ENCODE peak calls at places on chromosomes 16 and 17, in six cellular contexts. I is ascending aorta, R is AG09309, E is breast epithelium, V is upper lobe of right lung, W is heart left ventricle. O is an unnamed sample.
A peak's percentile ranks its signal among the peaks of the same experiment; 100 is the strongest.

GRCh38 chr17:75832164-75832651 is 12.0 kb downstream of the UNC13D start:
- DNase-seq in I (no peak), R (peak; percentile 59), E (no peak), V (peak; percentile 67), W (no peak), O (no peak)

GRCh38 chr16:50462793-50463507 is 85.2 kb upstream of the NKD1 start:
- DNase-seq in I (peak; percentile 49), R (no peak), E (peak; percentile 6), V (peak; percentile 29), W (no peak), O (no peak)

GRCh38 chr17:50009282-50009681 is 14.3 kb upstream of the DLX3 start:
- DNase-seq in I (no peak), R (no peak), E (no peak), V (no peak), W (no peak), O (no peak)

GRCh38 chr16:73049051-73049910 is 1.4 kb upstream of the ZFHX3 start:
- DNase-seq in I (no peak), R (no peak), E (no peak), V (no peak), W (no peak), O (no peak)

GRCh38 chr17:35566955-35567354 is 6.3 kb upstream of the SLFN14 start:
- DNase-seq in I (no peak), R (no peak), E (no peak), V (no peak), W (no peak), O (no peak)

GRCh38 chr17:61574542-61575351 is 16.3 kb downstream of the NACA2 start:
- DNase-seq in I (no peak), R (no peak), E (no peak), V (no peak), W (no peak), O (peak; percentile 27)

GRCh38 chr16:86519649-86520316 is 9.5 kb downstream of the FOXF1 start:
- DNase-seq in I (no peak), R (no peak), E (no peak), V (peak; percentile 78), W (peak; percentile 57), O (peak; percentile 81)

GRCh38 chr16:86761117-86761971 is 183.0 kb downstream of the FOXL1 start:
- DNase-seq in I (peak; percentile 81), R (no peak), E (no peak), V (no peak), W (peak; percentile 57), O (peak; percentile 84)

GRCh38 chr17:77324227-77324626 is 183.5 kb downstream of the SEC14L1 start:
- DNase-seq in I (peak; percentile 61), R (no peak), E (peak; percentile 3), V (peak; percentile 53), W (peak; percentile 16), O (no peak)

GRCh38 chr16:82072313-82072712 is 37.3 kb downstream of the HSD17B2 start:
- DNase-seq in I (no peak), R (no peak), E (no peak), V (no peak), W (no peak), O (no peak)

GRCh38 chr16:31005350-31006085 is 4.9 kb downstream of the STX1B start:
- DNase-seq in I (no peak), R (no peak), E (no peak), V (no peak), W (no peak), O (no peak)

GRCh38 chr16:24908716-24909115 is 63.0 kb downstream of the SLC5A11 start:
- DNase-seq in I (no peak), R (no peak), E (no peak), V (no peak), W (no peak), O (no peak)

GRCh38 chr17:58401287-58401686 is 16.0 kb downstream of the RNF43 start:
- DNase-seq in I (no peak), R (no peak), E (no peak), V (no peak), W (no peak), O (no peak)

GRCh38 chr16:27404163-27404823 is 2.3 kb downstream of the IL21R start:
- DNase-seq in I (no peak), R (no peak), E (no peak), V (no peak), W (no peak), O (no peak)

GRCh38 chr16:53126390-53126789 is 71.6 kb downstream of the CHD9 start:
- DNase-seq in I (no peak), R (no peak), E (no peak), V (no peak), W (no peak), O (no peak)

GRCh38 chr16:84841787-84842300 is 22.1 kb downstream of the CRISPLD2 start:
- DNase-seq in I (no peak), R (no peak), E (peak; percentile 80), V (peak; percentile 89), W (no peak), O (no peak)

GRCh38 chr16:67269766-67270165 is 9.6 kb upstream of the PLEKHG4 start:
- DNase-seq in I (no peak), R (no peak), E (no peak), V (no peak), W (no peak), O (no peak)

GRCh38 chr17:34637548-34638525 is 58.5 kb downstream of the TMEM132E start:
- DNase-seq in I (peak; percentile 68), R (peak; percentile 25), E (peak; percentile 72), V (peak; percentile 88), W (peak; percentile 72), O (peak; percentile 86)

GRCh38 chr16:49855280-49855821 is 561 bp downstream of the ZNF423 start:
- DNase-seq in I (peak; percentile 89), R (no peak), E (peak; percentile 85), V (peak; percentile 93), W (peak; percentile 91), O (peak; percentile 89)

GRCh38 chr16:15925631-15926030 is 23.8 kb upstream of the ABCC1 start:
- DNase-seq in I (no peak), R (no peak), E (no peak), V (peak; percentile 32), W (no peak), O (no peak)

GRCh38 chr16:58493756-58494431 is 6.0 kb upstream of the NDRG4 start:
- DNase-seq in I (no peak), R (no peak), E (no peak), V (peak; percentile 38), W (no peak), O (no peak)

GRCh38 chr16:25108054-25108453 is 3.5 kb upstream of the LCMT1 start:
- DNase-seq in I (no peak), R (no peak), E (no peak), V (no peak), W (no peak), O (no peak)

GRCh38 chr17:4187076-4187475 is 44.1 kb downstream of the CYB5D2 start:
- DNase-seq in I (no peak), R (no peak), E (no peak), V (no peak), W (no peak), O (no peak)

GRCh38 chr16:84043486-84044107 is 1.0 kb upstream of the SLC38A8 start:
- DNase-seq in I (no peak), R (no peak), E (no peak), V (peak; percentile 21), W (no peak), O (no peak)

GRCh38 chr17:80877095-80877828 is 114.4 kb upstream of the CHMP6 start:
- DNase-seq in I (no peak), R (no peak), E (peak; percentile 34), V (no peak), W (no peak), O (no peak)

GRCh38 chr17:68398731-68399637 is 58.3 kb downstream of the WIPI1 start:
- DNase-seq in I (no peak), R (no peak), E (no peak), V (peak; percentile 72), W (peak; percentile 67), O (peak; percentile 62)

GRCh38 chr17:17849147-17849820 is 12.5 kb upstream of the SREBF1 start:
- DNase-seq in I (peak; percentile 88), R (no peak), E (no peak), V (peak; percentile 92), W (peak; percentile 54), O (no peak)

GRCh38 chr16:85947511-85948509 is 48.8 kb downstream of the IRF8 start:
- DNase-seq in I (no peak), R (no peak), E (no peak), V (no peak), W (no peak), O (no peak)

GRCh38 chr16:75372236-75372856 is 61.0 kb downstream of the CFDP1 start:
- DNase-seq in I (no peak), R (no peak), E (no peak), V (no peak), W (no peak), O (no peak)

GRCh38 chr17:80259642-80260535 is 763 bp upstream of the RNF213 start:
- DNase-seq in I (peak; percentile 84), R (no peak), E (no peak), V (peak; percentile 90), W (peak; percentile 81), O (peak; percentile 85)

GRCh38 chr17:56176101-56176500 is 22.8 kb downstream of the ANKFN1 start:
- DNase-seq in I (no peak), R (peak; percentile 38), E (no peak), V (no peak), W (no peak), O (no peak)

GRCh38 chr17:6749519-6749918 is 6.3 kb upstream of the XAF1 start:
- DNase-seq in I (no peak), R (no peak), E (no peak), V (no peak), W (no peak), O (no peak)
- TF ChIP-seq CTCF in I (no peak), R (no peak), E (no peak), V (no peak), W (no peak), O (no peak)

GRCh38 chr17:819251-819650 is 37.1 kb downstream of the MRM3 start:
- DNase-seq in I (no peak), R (no peak), E (no peak), V (no peak), W (no peak), O (no peak)

GRCh38 chr17:812638-813204 is 30.6 kb downstream of the MRM3 start:
- DNase-seq in I (no peak), R (no peak), E (no peak), V (no peak), W (no peak), O (no peak)

GRCh38 chr17:814371-814770 is 32.2 kb downstream of the MRM3 start:
- DNase-seq in I (no peak), R (no peak), E (no peak), V (no peak), W (no peak), O (no peak)
- TF ChIP-seq CTCF in I (no peak), R (no peak), E (no peak), V (no peak), W (no peak), O (no peak)

GRCh38 chr17:28549274-28550132 is 2.9 kb downstream of the UNC119 start:
- DNase-seq in I (no peak), R (no peak), E (no peak), V (no peak), W (no peak), O (no peak)
- TF ChIP-seq CTCF in I (no peak), R (peak; percentile 2), E (no peak), V (no peak), W (no peak), O (no peak)

GRCh38 chr17:70763018-70763417 is 593.7 kb downstream of the KCNJ2 start:
- DNase-seq in I (no peak), R (no peak), E (no peak), V (no peak), W (no peak), O (no peak)

GRCh38 chr17:70772761-70773160 is 603.4 kb downstream of the KCNJ2 start:
- DNase-seq in I (no peak), R (no peak), E (no peak), V (no peak), W (no peak), O (no peak)

GRCh38 chr17:70767102-70767701 is 597.9 kb downstream of the KCNJ2 start:
- DNase-seq in I (no peak), R (no peak), E (no peak), V (no peak), W (no peak), O (peak; percentile 30)
- TF ChIP-seq CTCF in I (peak; percentile 29), R (peak; percentile 71), E (peak; percentile 71), V (peak; percentile 60), W (peak; percentile 49), O (peak; percentile 82)

O was measured in nephron progenitor cell.